ENCODE peak calls at places on chromosome 19, in nine cellular contexts. K is fibroblast of mammary gland; L is AML-193; Z is A549; E is stimulated activated CD4-positive, alpha-beta T cell treated with anti-CD3 and anti-CD28 coated beads, Interleukin-4, amount 100 ng/mL, for 1 hour; F is cardiac fibroblast; J is fibroblast of pulmonary artery; V is effector CD4-positive, alpha-beta T cell; M is AG10803. P is an unnamed sample.

GRCh38 chr19:6161271-6161850 is 25.9 kb downstream of the ACSBG2 start:
- DNase-seq in Z (peak; percentile 48), J (no peak), M (no peak), F (no peak), V (peak; percentile 4), E (peak; percentile 29), K (peak; percentile 6), L (peak; percentile 52), P (peak; percentile 12)

GRCh38 chr19:58559275-58560006 is 1.0 kb upstream of the UBE2M start:
- DNase-seq in E (peak; percentile 61), K (peak; percentile 90), L (no peak), F (peak; percentile 95), M (peak; percentile 92), Z (peak; percentile 97), J (peak; percentile 92), V (peak; percentile 25), P (peak; percentile 86)

GRCh38 chr19:55304279-55304978 is 20.6 kb downstream of the BRSK1 start:
- DNase-seq in E (peak; percentile 18), L (peak; percentile 11), M (peak; percentile 33), V (no peak), Z (peak; percentile 85), K (peak; percentile 48), J (no peak), F (peak; percentile 27), P (peak; percentile 62)

GRCh38 chr19:16445238-16446107 is 26.3 kb downstream of the EPS15L1 start:
- DNase-seq in F (no peak), J (no peak), K (peak; percentile 78), V (no peak), E (no peak), Z (no peak), L (peak; percentile 62), M (peak; percentile 35), P (no peak)

GRCh38 chr19:45524575-45525129 is 17.4 kb downstream of the VASP start:
- DNase-seq in Z (no peak), L (no peak), J (no peak), M (no peak), K (no peak), E (no peak), V (no peak), F (no peak), P (no peak)

GRCh38 chr19:21569497-21569870 is 64.1 kb downstream of the ZNF429 start:
- DNase-seq in V (peak; percentile 47), J (no peak), M (no peak), K (peak; percentile 6), Z (no peak), L (no peak), E (peak; percentile 63), F (peak; percentile 38), P (no peak)

GRCh38 chr19:10552596-10553053 is 8.9 kb downstream of the ATG4D start:
- DNase-seq in L (no peak), M (no peak), J (no peak), F (peak; percentile 39), E (peak; percentile 43), Z (peak; percentile 48), K (peak; percentile 43), V (no peak), P (peak; percentile 77)

GRCh38 chr19:16098821-16099220 is 12.9 kb upstream of the RAB8A start:
- DNase-seq in F (no peak), L (no peak), J (no peak), E (no peak), Z (no peak), K (no peak), V (no peak), M (no peak), P (no peak)

GRCh38 chr19:45739498-45740439 is 6.5 kb downstream of the MEIOSIN start:
- DNase-seq in E (no peak), M (no peak), L (peak; percentile 63), Z (peak; percentile 55), V (no peak), F (no peak), J (no peak), K (no peak), P (no peak)

GRCh38 chr19:30073152-30074000 is 131.3 kb downstream of the URI1 start:
- DNase-seq in M (no peak), J (no peak), F (no peak), V (no peak), K (no peak), Z (no peak), L (no peak), E (no peak), P (no peak)

GRCh38 chr19:47471733-47472457 is at the start of gene SLC8A2:
- DNase-seq in F (peak; percentile 85), E (peak; percentile 61), Z (peak; percentile 76), L (peak; percentile 28), V (peak; percentile 51), M (peak; percentile 73), J (peak; percentile 79), K (peak; percentile 63), P (no peak)

GRCh38 chr19:15584541-15585115 is 30.4 kb upstream of the CYP4F8 start:
- DNase-seq in M (peak; percentile 47), V (peak; percentile 79), J (peak; percentile 62), L (peak; percentile 55), F (peak; percentile 62), E (peak; percentile 88), Z (peak; percentile 69), K (peak; percentile 45), P (peak; percentile 74)

P was measured in small intestine.